ENCODE peak calls at places on chromosomes 3 and 15, in nine cellular contexts. J, N, X, H, U, Y, F, S and T are unnamed samples.

GRCh38 chr3:125357032-125357658 is 18.0 kb downstream of the ZNF148 start:
- DNase-seq in U (no peak), H (peak), S (peak), J (peak), F (no peak), X (no peak), Y (peak), N (peak), T (no peak)

GRCh38 chr15:57948554-57949289 is 116.8 kb downstream of the ALDH1A2 start:
- DNase-seq in J (no peak), U (no peak), X (no peak), Y (no peak), F (no peak), S (no peak), N (no peak), H (no peak), T (no peak)

GRCh38 chr15:41483115-41483514 is 10.6 kb upstream of the ITPKA start:
- DNase-seq in S (no peak), U (no peak), F (no peak), X (no peak), Y (no peak), J (no peak), H (no peak), N (peak), T (no peak)

GRCh38 chr3:36866358-36866757 is 78.5 kb downstream of the TRANK1 start:
- DNase-seq in J (no peak), X (no peak), S (no peak), F (no peak), U (no peak), H (no peak), Y (no peak), N (no peak), T (no peak)

GRCh38 chr15:34986326-34987181 is 1.5 kb downstream of the ZNF770 start:
- DNase-seq in J (no peak), S (no peak), N (no peak), X (no peak), H (peak), Y (no peak), F (no peak), U (no peak), T (no peak)

GRCh38 chr3:134511500-134511899 is 25.6 kb downstream of the CEP63 start:
- DNase-seq in J (no peak), X (no peak), H (no peak), F (no peak), Y (no peak), U (no peak), N (no peak), S (no peak), T (no peak)

GRCh38 chr3:98984024-98984423 is 82.5 kb upstream of the DCBLD2 start:
- DNase-seq in H (no peak), S (no peak), Y (no peak), J (no peak), X (no peak), N (no peak), F (no peak), U (no peak), T (no peak)

GRCh38 chr3:185309795-185310194 is 53.1 kb upstream of the MAP3K13 start:
- DNase-seq in N (no peak), H (no peak), U (no peak), S (no peak), F (no peak), X (no peak), Y (no peak), J (no peak), T (no peak)

GRCh38 chr3:172303941-172304558 is 144.2 kb downstream of the GHSR start:
- DNase-seq in N (no peak), X (no peak), U (no peak), J (no peak), S (no peak), F (no peak), H (no peak), Y (no peak), T (no peak)

GRCh38 chr3:66397745-66398144 is 103.1 kb downstream of the LRIG1 start:
- DNase-seq in Y (no peak), H (peak), S (no peak), U (no peak), N (no peak), X (no peak), J (no peak), F (no peak), T (no peak)

GRCh38 chr3:187020376-187020775 is 90.0 kb downstream of the ST6GAL1 start:
- DNase-seq in S (no peak), U (no peak), J (no peak), X (no peak), Y (no peak), F (no peak), H (no peak), N (no peak), T (no peak)

GRCh38 chr3:176951586-176952292 is 245.5 kb downstream of the TBL1XR1 start:
- DNase-seq in X (no peak), Y (no peak), F (no peak), U (no peak), H (no peak), S (no peak), N (no peak), J (no peak), T (no peak)

GRCh38 chr3:178289544-178290160 is 246.6 kb upstream of the KCNMB2 start:
- DNase-seq in S (no peak), N (no peak), Y (no peak), X (no peak), H (no peak), J (no peak), U (no peak), F (no peak), T (no peak)

GRCh38 chr3:121111914-121112612 is 204.1 kb downstream of the STXBP5L start:
- DNase-seq in N (no peak), J (no peak), Y (no peak), S (no peak), F (no peak), X (no peak), U (no peak), H (no peak), T (no peak)

GRCh38 chr3:42822828-42823227 is 13.6 kb downstream of the ACKR2 start:
- DNase-seq in X (no peak), H (peak), U (no peak), Y (no peak), F (no peak), S (no peak), J (no peak), N (no peak), T (no peak)

GRCh38 chr3:41249318-41249717 is 50.0 kb downstream of the CTNNB1 start:
- DNase-seq in F (no peak), S (no peak), Y (no peak), U (no peak), H (no peak), X (no peak), J (no peak), N (no peak), T (no peak)

GRCh38 chr3:124202754-124203153 is 210.8 kb upstream of the ROPN1 start:
- DNase-seq in H (no peak), U (no peak), N (no peak), Y (no peak), J (no peak), S (no peak), F (no peak), X (no peak), T (no peak)

GRCh38 chr3:101066776-101067175 is 73.6 kb upstream of the ABI3BP start:
- DNase-seq in N (no peak), S (no peak), Y (no peak), F (no peak), X (no peak), H (peak), U (no peak), J (no peak), T (no peak)